ENCODE peak calls at places on chromosomes 2 and 18, in six cellular contexts. One of them, this sample, is unnamed.

GRCh38 chr18:23618862-23619387 is 32.6 kb upstream of the NPC1 start:
- DNase-seq in fibroblast of mammary gland: peak; percentile 24
- DNase-seq in amniotic epithelial cell: peak; percentile 46
- DNase-seq in A549: no peak
- DNase-seq in prostate gland: no peak
- DNase-seq in GM12892: no peak
- DNase-seq in this sample: no peak

GRCh38 chr2:109239720-109240119 is 110.7 kb downstream of the SH3RF3 start:
- DNase-seq in prostate gland: no peak
- DNase-seq in fibroblast of mammary gland: peak; percentile 73
- DNase-seq in GM12892: no peak
- DNase-seq in A549: no peak
- DNase-seq in amniotic epithelial cell: peak; percentile 64
- DNase-seq in this sample: no peak

GRCh38 chr2:156864230-156864629 is 393.3 kb upstream of the GALNT5 start:
- DNase-seq in fibroblast of mammary gland: no peak
- DNase-seq in prostate gland: no peak
- DNase-seq in GM12892: no peak
- DNase-seq in A549: no peak
- DNase-seq in amniotic epithelial cell: peak; percentile 0
- DNase-seq in this sample: no peak

GRCh38 chr18:3592864-3593263 is 142.9 kb downstream of the TGIF1 start:
- DNase-seq in GM12892: no peak
- DNase-seq in A549: no peak
- DNase-seq in prostate gland: no peak
- DNase-seq in amniotic epithelial cell: no peak
- DNase-seq in fibroblast of mammary gland: no peak
- DNase-seq in this sample: no peak

GRCh38 chr2:197159681-197160211 is 150.8 kb downstream of the ANKRD44 start:
- DNase-seq in amniotic epithelial cell: peak; percentile 43
- DNase-seq in A549: peak; percentile 28
- DNase-seq in prostate gland: no peak
- DNase-seq in fibroblast of mammary gland: peak; percentile 66
- DNase-seq in GM12892: no peak
- DNase-seq in this sample: no peak

GRCh38 chr2:128505150-128505490 is 186.5 kb upstream of the HS6ST1 start:
- DNase-seq in A549: no peak
- DNase-seq in amniotic epithelial cell: no peak
- DNase-seq in GM12892: no peak
- DNase-seq in fibroblast of mammary gland: no peak
- DNase-seq in prostate gland: no peak
- DNase-seq in this sample: no peak

GRCh38 chr2:42860518-42861094 is 68.2 kb upstream of the HAAO start:
- DNase-seq in prostate gland: no peak
- DNase-seq in amniotic epithelial cell: no peak
- DNase-seq in GM12892: no peak
- DNase-seq in A549: no peak
- DNase-seq in fibroblast of mammary gland: no peak
- DNase-seq in this sample: no peak

GRCh38 chr2:164568317-164568716 is 53.0 kb downstream of the GRB14 start:
- DNase-seq in amniotic epithelial cell: no peak
- DNase-seq in fibroblast of mammary gland: no peak
- DNase-seq in A549: no peak
- DNase-seq in prostate gland: no peak
- DNase-seq in GM12892: no peak
- DNase-seq in this sample: no peak

GRCh38 chr2:197269173-197269572 is 41.4 kb downstream of the ANKRD44 start:
- DNase-seq in fibroblast of mammary gland: peak; percentile 82
- DNase-seq in prostate gland: no peak
- DNase-seq in GM12892: no peak
- DNase-seq in amniotic epithelial cell: peak; percentile 83
- DNase-seq in A549: no peak
- DNase-seq in this sample: no peak

GRCh38 chr18:23992119-23992940 is 22.2 kb upstream of the TTC39C start:
- DNase-seq in fibroblast of mammary gland: no peak
- DNase-seq in GM12892: no peak
- DNase-seq in prostate gland: peak; percentile 51
- DNase-seq in amniotic epithelial cell: peak; percentile 38
- DNase-seq in A549: no peak
- DNase-seq in this sample: peak; percentile 90

GRCh38 chr2:43082111-43082877 is 144.1 kb downstream of the ZFP36L2 start:
- DNase-seq in fibroblast of mammary gland: peak; percentile 98
- DNase-seq in GM12892: no peak
- DNase-seq in amniotic epithelial cell: peak; percentile 92
- DNase-seq in A549: peak; percentile 45
- DNase-seq in prostate gland: no peak
- DNase-seq in this sample: no peak

GRCh38 chr18:79605481-79605880 is 74.1 kb upstream of the CTDP1 start:
- DNase-seq in A549: no peak
- DNase-seq in GM12892: no peak
- DNase-seq in amniotic epithelial cell: no peak
- DNase-seq in prostate gland: no peak
- DNase-seq in fibroblast of mammary gland: no peak
- DNase-seq in this sample: no peak

GRCh38 chr2:203706403-203706802 is at the start of gene CD28:
- DNase-seq in A549: no peak
- DNase-seq in GM12892: peak; percentile 57
- DNase-seq in prostate gland: no peak
- DNase-seq in fibroblast of mammary gland: no peak
- DNase-seq in amniotic epithelial cell: no peak
- DNase-seq in this sample: peak; percentile 24

GRCh38 chr18:36440614-36441013 is 143.1 kb downstream of the FHOD3 start:
- DNase-seq in amniotic epithelial cell: no peak
- DNase-seq in A549: no peak
- DNase-seq in GM12892: no peak
- DNase-seq in fibroblast of mammary gland: no peak
- DNase-seq in prostate gland: no peak
- DNase-seq in this sample: no peak

GRCh38 chr2:171598713-171599319 is 76.5 kb downstream of the CYBRD1 start:
- DNase-seq in amniotic epithelial cell: peak; percentile 57
- DNase-seq in prostate gland: peak; percentile 34
- DNase-seq in GM12892: peak; percentile 42
- DNase-seq in A549: peak; percentile 78
- DNase-seq in fibroblast of mammary gland: peak; percentile 83
- DNase-seq in this sample: peak; percentile 26

GRCh38 chr2:215791481-215791937 is 221.8 kb downstream of the MREG start:
- DNase-seq in amniotic epithelial cell: no peak
- DNase-seq in prostate gland: no peak
- DNase-seq in GM12892: no peak
- DNase-seq in A549: no peak
- DNase-seq in fibroblast of mammary gland: no peak
- DNase-seq in this sample: no peak

GRCh38 chr2:203476881-203477280 is 58.2 kb downstream of the RAPH1 start:
- DNase-seq in A549: no peak
- DNase-seq in GM12892: no peak
- DNase-seq in amniotic epithelial cell: no peak
- DNase-seq in fibroblast of mammary gland: no peak
- DNase-seq in prostate gland: no peak
- DNase-seq in this sample: no peak

GRCh38 chr18:3623769-3624545 is 174.0 kb downstream of the TGIF1 start:
- DNase-seq in A549: peak; percentile 69
- DNase-seq in amniotic epithelial cell: peak; percentile 97
- DNase-seq in GM12892: no peak
- DNase-seq in fibroblast of mammary gland: peak; percentile 99
- DNase-seq in prostate gland: peak; percentile 61
- DNase-seq in this sample: peak; percentile 53

GRCh38 chr2:238459081-238459629 is 32.4 kb downstream of the ASB1 start:
- DNase-seq in GM12892: no peak
- DNase-seq in amniotic epithelial cell: no peak
- DNase-seq in A549: no peak
- DNase-seq in fibroblast of mammary gland: peak; percentile 99
- DNase-seq in prostate gland: no peak
- DNase-seq in this sample: peak; percentile 7

This sample was measured in thyroid gland.